ENCODE peak calls at places on chromosomes 7 and 10, in ten cellular contexts. One of them, this sample, is unnamed.

GRCh38 chr10:96646251-96646740 is 59.5 kb upstream of the TM9SF3 start:
- DNase-seq in MV-4-11: no peak
- DNase-seq in NCI-H1417: no peak
- DNase-seq in hepatocyte: no peak
- DNase-seq in NCI-H774: no peak
- DNase-seq in activated gamma-delta T cell treated with Interleukin-2 at 50 U/mL for 16 hours: no peak
- DNase-seq in dorsolateral prefrontal cortex: no peak
- DNase-seq in stimulated activated CD4-positive, alpha-beta T cell treated with anti-CD3 and anti-CD28 coated beads, Interleukin-4, amount 100 ng/mL, for 48 hours: no peak
- DNase-seq in NCI-H748 treated with DMSO at 0.1 percent for 48 hours: no peak
- DNase-seq in NAMALWA: no peak
- DNase-seq in this sample: no peak

GRCh38 chr10:119539359-119539651 is 3.2 kb downstream of the RGS10 start:
- DNase-seq in activated gamma-delta T cell treated with Interleukin-2 at 50 U/mL for 16 hours: no peak
- DNase-seq in NCI-H774: no peak
- DNase-seq in NCI-H748 treated with DMSO at 0.1 percent for 48 hours: no peak
- DNase-seq in hepatocyte: no peak
- DNase-seq in MV-4-11: no peak
- DNase-seq in NCI-H1417: no peak
- DNase-seq in stimulated activated CD4-positive, alpha-beta T cell treated with anti-CD3 and anti-CD28 coated beads, Interleukin-4, amount 100 ng/mL, for 48 hours: no peak
- DNase-seq in NAMALWA: no peak
- DNase-seq in dorsolateral prefrontal cortex: no peak
- DNase-seq in this sample: no peak

GRCh38 chr10:3737811-3738311 is 47.1 kb downstream of the KLF6 start:
- DNase-seq in stimulated activated CD4-positive, alpha-beta T cell treated with anti-CD3 and anti-CD28 coated beads, Interleukin-4, amount 100 ng/mL, for 48 hours: no peak
- DNase-seq in NCI-H1417: no peak
- DNase-seq in activated gamma-delta T cell treated with Interleukin-2 at 50 U/mL for 16 hours: no peak
- DNase-seq in hepatocyte: no peak
- DNase-seq in NCI-H774: no peak
- DNase-seq in NCI-H748 treated with DMSO at 0.1 percent for 48 hours: no peak
- DNase-seq in NAMALWA: no peak
- DNase-seq in dorsolateral prefrontal cortex: no peak
- DNase-seq in MV-4-11: no peak
- DNase-seq in this sample: no peak

GRCh38 chr10:110496553-110497437 is 912 bp upstream of the DUSP5 start:
- DNase-seq in activated gamma-delta T cell treated with Interleukin-2 at 50 U/mL for 16 hours: no peak
- DNase-seq in NCI-H1417: no peak
- DNase-seq in MV-4-11: no peak
- DNase-seq in stimulated activated CD4-positive, alpha-beta T cell treated with anti-CD3 and anti-CD28 coated beads, Interleukin-4, amount 100 ng/mL, for 48 hours: no peak
- DNase-seq in NCI-H774: no peak
- DNase-seq in NCI-H748 treated with DMSO at 0.1 percent for 48 hours: no peak
- DNase-seq in dorsolateral prefrontal cortex: no peak
- DNase-seq in hepatocyte: no peak
- DNase-seq in NAMALWA: no peak
- DNase-seq in this sample: no peak

GRCh38 chr7:155835446-155836215 is 23.4 kb upstream of the SHH start:
- DNase-seq in stimulated activated CD4-positive, alpha-beta T cell treated with anti-CD3 and anti-CD28 coated beads, Interleukin-4, amount 100 ng/mL, for 48 hours: no peak
- DNase-seq in NCI-H748 treated with DMSO at 0.1 percent for 48 hours: no peak
- DNase-seq in NCI-H1417: no peak
- DNase-seq in activated gamma-delta T cell treated with Interleukin-2 at 50 U/mL for 16 hours: no peak
- DNase-seq in NCI-H774: no peak
- DNase-seq in MV-4-11: no peak
- DNase-seq in dorsolateral prefrontal cortex: no peak
- DNase-seq in hepatocyte: no peak
- DNase-seq in NAMALWA: no peak
- DNase-seq in this sample: no peak

GRCh38 chr7:90726623-90727022 is 130.5 kb downstream of the CDK14 start:
- DNase-seq in NCI-H748 treated with DMSO at 0.1 percent for 48 hours: no peak
- DNase-seq in activated gamma-delta T cell treated with Interleukin-2 at 50 U/mL for 16 hours: no peak
- DNase-seq in stimulated activated CD4-positive, alpha-beta T cell treated with anti-CD3 and anti-CD28 coated beads, Interleukin-4, amount 100 ng/mL, for 48 hours: no peak
- DNase-seq in NAMALWA: no peak
- DNase-seq in NCI-H774: no peak
- DNase-seq in NCI-H1417: no peak
- DNase-seq in hepatocyte: no peak
- DNase-seq in MV-4-11: no peak
- DNase-seq in dorsolateral prefrontal cortex: no peak
- DNase-seq in this sample: no peak

GRCh38 chr7:70539196-70539595 is 592.7 kb upstream of the GALNT17 start:
- DNase-seq in dorsolateral prefrontal cortex: no peak
- DNase-seq in NAMALWA: no peak
- DNase-seq in activated gamma-delta T cell treated with Interleukin-2 at 50 U/mL for 16 hours: no peak
- DNase-seq in stimulated activated CD4-positive, alpha-beta T cell treated with anti-CD3 and anti-CD28 coated beads, Interleukin-4, amount 100 ng/mL, for 48 hours: no peak
- DNase-seq in MV-4-11: no peak
- DNase-seq in hepatocyte: no peak
- DNase-seq in NCI-H748 treated with DMSO at 0.1 percent for 48 hours: no peak
- DNase-seq in NCI-H1417: no peak
- DNase-seq in NCI-H774: no peak
- DNase-seq in this sample: no peak

GRCh38 chr7:100489824-100490223 is 6.1 kb downstream of the NYAP1 start:
- DNase-seq in stimulated activated CD4-positive, alpha-beta T cell treated with anti-CD3 and anti-CD28 coated beads, Interleukin-4, amount 100 ng/mL, for 48 hours: no peak
- DNase-seq in activated gamma-delta T cell treated with Interleukin-2 at 50 U/mL for 16 hours: no peak
- DNase-seq in NCI-H1417: peak; percentile 99
- DNase-seq in NAMALWA: peak; percentile 96
- DNase-seq in NCI-H774: peak; percentile 96
- DNase-seq in MV-4-11: peak; percentile 90
- DNase-seq in NCI-H748 treated with DMSO at 0.1 percent for 48 hours: peak; percentile 98
- DNase-seq in dorsolateral prefrontal cortex: peak; percentile 96
- DNase-seq in hepatocyte: peak; percentile 96
- DNase-seq in this sample: no peak

GRCh38 chr7:40986351-40986873 is 716.5 kb downstream of the INHBA start:
- DNase-seq in NCI-H774: peak; percentile 73
- DNase-seq in NAMALWA: no peak
- DNase-seq in MV-4-11: no peak
- DNase-seq in stimulated activated CD4-positive, alpha-beta T cell treated with anti-CD3 and anti-CD28 coated beads, Interleukin-4, amount 100 ng/mL, for 48 hours: no peak
- DNase-seq in activated gamma-delta T cell treated with Interleukin-2 at 50 U/mL for 16 hours: no peak
- DNase-seq in hepatocyte: peak; percentile 25
- DNase-seq in dorsolateral prefrontal cortex: no peak
- DNase-seq in NCI-H1417: no peak
- DNase-seq in NCI-H748 treated with DMSO at 0.1 percent for 48 hours: no peak
- DNase-seq in this sample: no peak

GRCh38 chr7:87316846-87317545 is 28.5 kb upstream of the CROT start:
- DNase-seq in dorsolateral prefrontal cortex: no peak
- DNase-seq in stimulated activated CD4-positive, alpha-beta T cell treated with anti-CD3 and anti-CD28 coated beads, Interleukin-4, amount 100 ng/mL, for 48 hours: no peak
- DNase-seq in NCI-H1417: no peak
- DNase-seq in hepatocyte: no peak
- DNase-seq in NCI-H774: no peak
- DNase-seq in NAMALWA: no peak
- DNase-seq in activated gamma-delta T cell treated with Interleukin-2 at 50 U/mL for 16 hours: no peak
- DNase-seq in NCI-H748 treated with DMSO at 0.1 percent for 48 hours: no peak
- DNase-seq in MV-4-11: no peak
- DNase-seq in this sample: no peak

GRCh38 chr7:10931161-10931560 is 42.5 kb upstream of the PHF14 start:
- DNase-seq in dorsolateral prefrontal cortex: no peak
- DNase-seq in stimulated activated CD4-positive, alpha-beta T cell treated with anti-CD3 and anti-CD28 coated beads, Interleukin-4, amount 100 ng/mL, for 48 hours: no peak
- DNase-seq in MV-4-11: no peak
- DNase-seq in NCI-H748 treated with DMSO at 0.1 percent for 48 hours: no peak
- DNase-seq in NAMALWA: no peak
- DNase-seq in NCI-H774: no peak
- DNase-seq in NCI-H1417: no peak
- DNase-seq in hepatocyte: no peak
- DNase-seq in activated gamma-delta T cell treated with Interleukin-2 at 50 U/mL for 16 hours: no peak
- DNase-seq in this sample: no peak

GRCh38 chr7:102472126-102473041 is 6.3 kb downstream of the POLR2J start:
- DNase-seq in NCI-H774: no peak
- DNase-seq in MV-4-11: no peak
- DNase-seq in NAMALWA: no peak
- DNase-seq in hepatocyte: no peak
- DNase-seq in dorsolateral prefrontal cortex: no peak
- DNase-seq in stimulated activated CD4-positive, alpha-beta T cell treated with anti-CD3 and anti-CD28 coated beads, Interleukin-4, amount 100 ng/mL, for 48 hours: no peak
- DNase-seq in NCI-H1417: no peak
- DNase-seq in NCI-H748 treated with DMSO at 0.1 percent for 48 hours: no peak
- DNase-seq in activated gamma-delta T cell treated with Interleukin-2 at 50 U/mL for 16 hours: no peak
- DNase-seq in this sample: no peak